ENCODE peak calls at places on chromosomes 16 and 17, in four cellular contexts. N is K562, T is WTC11, Z is SK-N-SH. D is an unnamed sample.

GRCh38 chr16:1674306-1674705 is 3.8 kb upstream of the JPT2 start:
- DNase-seq in N (no peak), T (no peak), Z (no peak), D (no peak)

GRCh38 chr17:7403043-7403901 is 625 bp downstream of the TMEM256 start:
- DNase-seq in N (peak; percentile 55), T (peak; percentile 72), Z (peak; percentile 86), D (no peak)

GRCh38 chr17:1197379-1197778 is 17.6 kb upstream of the ABR start:
- DNase-seq in N (no peak), T (no peak), Z (no peak), D (no peak)

GRCh38 chr16:11198817-11199216 is 57.2 kb downstream of the SOCS1 start:
- DNase-seq in N (peak; percentile 82), T (no peak), Z (no peak), D (no peak)

GRCh38 chr17:67733371-67733770 is 15.6 kb downstream of the NOL11 start:
- DNase-seq in N (no peak), T (no peak), Z (no peak), D (no peak)

GRCh38 chr17:49598918-49599317 is 23.2 kb downstream of the NXPH3 start:
- DNase-seq in N (no peak), T (no peak), Z (no peak), D (no peak)

GRCh38 chr17:67559381-67559966 is 158.3 kb upstream of the NOL11 start:
- DNase-seq in N (peak; percentile 43), T (peak; percentile 51), Z (no peak), D (peak; percentile 61)

GRCh38 chr17:77840576-77841160 is 117.8 kb upstream of the TNRC6C start:
- DNase-seq in N (peak; percentile 36), T (no peak), Z (no peak), D (no peak)

GRCh38 chr16:4699030-4699556 is 5.7 kb downstream of the NUDT16L1 start:
- DNase-seq in N (no peak), T (no peak), Z (no peak), D (no peak)

GRCh38 chr16:278863-279366 is 1.5 kb upstream of the ARHGDIG start:
- DNase-seq in N (peak; percentile 70), T (no peak), Z (no peak), D (no peak)

GRCh38 chr16:275041-275621 is 613 bp downstream of the RGS11 start:
- DNase-seq in N (no peak), T (peak; percentile 54), Z (peak; percentile 74), D (no peak)

GRCh38 chr17:47806026-47806912 is 15.3 kb downstream of the OSBPL7 start:
- DNase-seq in N (no peak), T (no peak), Z (peak; percentile 23), D (no peak)

GRCh38 chr17:79018045-79018695 is 5.8 kb upstream of the C1QTNF1 start:
- DNase-seq in N (no peak), T (no peak), Z (no peak), D (no peak)

GRCh38 chr17:49996495-49997255 is 1.7 kb upstream of the DLX3 start:
- DNase-seq in N (peak; percentile 61), T (peak; percentile 80), Z (peak; percentile 95), D (peak; percentile 96)

GRCh38 chr16:3513892-3514600 is 13.2 kb downstream of the CLUAP1 start:
- DNase-seq in N (no peak), T (no peak), Z (no peak), D (no peak)

GRCh38 chr16:77298638-77299360 is 99.6 kb downstream of the SYCE1L start:
- DNase-seq in N (no peak), T (no peak), Z (no peak), D (no peak)

GRCh38 chr17:50532452-50533024 is at the start of gene EPN3:
- DNase-seq in N (no peak), T (peak; percentile 61), Z (peak; percentile 82), D (no peak)

GRCh38 chr17:59844884-59845594 is 47.7 kb downstream of the TUBD1 start:
- DNase-seq in N (no peak), T (no peak), Z (no peak), D (no peak)

GRCh38 chr17:78329263-78330059 is 30.4 kb downstream of the SOCS3 start:
- DNase-seq in N (no peak), T (no peak), Z (peak; percentile 41), D (no peak)

GRCh38 chr17:8994319-8994718 is 27.0 kb upstream of the NTN1 start:
- DNase-seq in N (peak; percentile 34), T (peak; percentile 93), Z (peak; percentile 61), D (peak; percentile 57)

GRCh38 chr16:17237350-17237944 is 233.3 kb downstream of the XYLT1 start:
- DNase-seq in N (no peak), T (no peak), Z (no peak), D (no peak)

GRCh38 chr16:27403601-27403992 is 1.6 kb downstream of the IL21R start:
- DNase-seq in N (no peak), T (no peak), Z (no peak), D (no peak)

GRCh38 chr17:55433629-55434422 is 12.2 kb upstream of the MMD start:
- DNase-seq in N (no peak), T (no peak), Z (no peak), D (no peak)

GRCh38 chr17:78759203-78759968 is 22.7 kb downstream of the CYTH1 start:
- DNase-seq in N (peak; percentile 47), T (no peak), Z (peak; percentile 58), D (no peak)

GRCh38 chr17:9512323-9513168 is 63.1 kb downstream of the STX8 start:
- DNase-seq in N (peak; percentile 8), T (no peak), Z (no peak), D (no peak)

GRCh38 chr17:1365445-1366039 is 34.5 kb downstream of the YWHAE start:
- DNase-seq in N (peak; percentile 71), T (peak; percentile 53), Z (peak; percentile 75), D (peak; percentile 34)

GRCh38 chr16:19613834-19614233 is 58.3 kb downstream of the VPS35L start:
- DNase-seq in N (no peak), T (no peak), Z (no peak), D (no peak)

DNA sequence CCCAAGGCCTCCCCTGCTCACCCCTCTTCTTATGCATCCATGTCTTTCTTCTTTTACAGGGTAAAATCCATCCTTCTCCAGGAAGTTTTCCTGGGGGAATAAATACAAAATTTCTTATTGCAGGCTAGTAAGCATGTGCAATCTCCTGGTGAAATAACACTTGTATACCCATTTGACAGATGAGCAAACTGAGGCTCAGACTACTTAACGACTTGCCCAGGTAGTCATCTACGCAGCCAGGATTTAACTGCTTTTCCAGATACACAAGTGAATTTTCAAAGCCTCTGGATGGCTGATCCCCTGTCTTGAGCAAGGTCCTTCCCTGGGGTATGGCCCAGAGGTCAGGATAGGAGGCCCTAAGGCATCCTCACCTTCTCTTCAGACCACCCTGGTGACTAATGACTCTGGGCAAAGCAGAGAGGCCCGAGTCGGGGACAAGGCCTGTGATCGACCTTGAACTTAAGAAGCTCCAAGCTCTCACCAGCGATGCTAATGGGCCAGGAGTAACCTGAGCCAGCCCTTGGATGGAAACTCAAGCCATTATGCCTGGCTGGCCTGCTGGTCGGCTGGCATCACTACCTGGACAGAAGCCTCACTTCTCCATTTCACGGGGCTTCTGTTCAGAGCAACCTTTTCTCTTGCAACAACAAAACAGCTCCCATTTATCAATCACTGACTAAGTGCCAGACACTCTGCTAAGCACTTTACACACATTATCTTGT is 33.1 kb downstream of the ZNF423 start:
- DNase-seq in N (no peak), T (no peak), Z (no peak), D (no peak)
- TF ChIP-seq TEAD4 in N (no peak), T (no peak), Z (no peak), D (no peak)

GRCh38 chr16:86994651-86995171 is 322.5 kb downstream of the C16orf95 start:
- DNase-seq in N (peak; percentile 39), T (no peak), Z (no peak), D (no peak)
- TF ChIP-seq TEAD4 in N (peak; percentile 73), T (no peak), Z (peak; percentile 39), D (no peak)

GRCh38 chr17:27633312-27634025 is 2.5 kb downstream of the LGALS9 start:
- DNase-seq in N (peak; percentile 75), T (no peak), Z (no peak), D (no peak)

GRCh38 chr17:27631897-27632725 is 1.1 kb downstream of the LGALS9 start:
- DNase-seq in N (no peak), T (no peak), Z (no peak), D (no peak)

GRCh38 chr17:27628376-27628775 is 2.6 kb upstream of the LGALS9 start:
- DNase-seq in N (no peak), T (no peak), Z (no peak), D (no peak)

GRCh38 chr17:27631409-27631755 is 394 bp downstream of the LGALS9 start:
- DNase-seq in N (no peak), T (no peak), Z (no peak), D (no peak)

DNA sequence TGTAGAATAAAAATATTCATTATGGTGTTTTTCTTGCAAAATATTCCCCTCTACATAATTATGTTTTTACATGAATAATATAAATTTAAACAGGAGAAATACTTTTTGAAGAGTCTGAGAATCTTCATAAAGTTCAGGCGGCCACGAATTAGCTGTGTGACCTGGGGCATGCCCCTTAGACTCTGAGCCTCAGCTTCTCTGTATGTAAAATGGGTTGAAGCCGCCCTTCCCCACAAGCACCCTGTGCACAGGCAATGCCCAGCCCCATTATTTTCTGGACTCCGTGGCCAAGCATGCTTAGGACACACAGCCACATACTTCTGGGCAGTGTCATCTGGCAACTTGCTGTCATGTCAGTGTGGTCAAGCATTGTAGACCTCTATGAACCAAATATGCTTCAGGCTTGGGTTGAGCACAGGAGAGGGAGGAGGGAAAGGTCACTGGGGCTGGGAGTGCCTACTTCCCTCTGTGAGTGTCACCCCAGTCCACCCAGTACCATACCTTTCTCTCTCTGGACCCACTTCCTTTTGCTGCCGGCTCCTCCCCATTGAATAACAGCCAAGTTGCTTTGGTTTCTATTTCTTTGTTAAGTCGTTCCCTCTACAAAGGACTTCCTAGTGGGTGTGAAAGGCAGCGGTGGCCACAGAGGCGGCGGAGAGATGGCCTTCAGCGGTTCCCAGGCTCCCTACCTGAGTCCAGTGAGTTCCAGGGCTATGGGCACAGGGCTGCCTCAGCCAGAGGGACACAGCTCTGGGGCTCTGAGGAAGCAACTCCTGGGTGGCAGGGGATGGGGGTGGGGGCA is at the start of gene LGALS9:
- DNase-seq in N (no peak), T (no peak), Z (no peak), D (no peak)
- TF ChIP-seq TEAD4 in N (no peak), T (no peak), Z (no peak), D (no peak)

GRCh38 chr16:81201267-81201666 is 37.2 kb upstream of the BCO1 start:
- DNase-seq in N (no peak), T (no peak), Z (no peak), D (no peak)
- TF ChIP-seq TEAD4 in N (no peak), T (no peak), Z (no peak), D (no peak)

GRCh38 chr17:17535957-17536356 is 39.8 kb upstream of the RASD1 start:
- DNase-seq in N (no peak), T (no peak), Z (peak; percentile 62), D (no peak)
- TF ChIP-seq TEAD4 in N (no peak), T (no peak), Z (no peak), D (no peak)

D was measured in H1.